ENCODE peak calls at places on chromosomes 6 and 20, in nine cellular contexts. S, Q, Z, M, E, G, V, U and C are unnamed samples.

GRCh38 chr6:7424967-7425807 is 35.6 kb downstream of the RIOK1 start:
- DNase-seq in S (no peak), Q (no peak), Z (no peak), M (no peak), E (no peak), G (no peak), V (peak; percentile 29), U (no peak), C (no peak)

GRCh38 chr20:33370296-33370695 is 31.0 kb downstream of the CDK5RAP1 start:
- DNase-seq in S (no peak), Q (no peak), Z (no peak), M (no peak), E (no peak), G (no peak), V (no peak), U (no peak), C (no peak)

GRCh38 chr20:12927489-12927888 is 81.3 kb upstream of the SPTLC3 start:
- DNase-seq in S (no peak), Q (no peak), Z (no peak), M (no peak), E (no peak), G (no peak), V (no peak), U (no peak), C (no peak)

GRCh38 chr20:39943336-39943735 is 745.7 kb downstream of the MAFB start:
- DNase-seq in S (no peak), Q (no peak), Z (no peak), M (no peak), E (no peak), G (no peak), V (no peak), U (no peak), C (no peak)

GRCh38 chr20:63894358-63895201 is at the start of gene DNAJC5:
- DNase-seq in S (peak; percentile 89), Q (peak; percentile 93), Z (peak; percentile 98), M (peak; percentile 92), E (peak; percentile 73), G (peak; percentile 96), V (peak; percentile 99), U (peak; percentile 99), C (peak; percentile 84)

GRCh38 chr6:110681543-110682459 is 133.5 kb downstream of the CDK19 start:
- DNase-seq in S (no peak), Q (no peak), Z (no peak), M (no peak), E (no peak), G (no peak), V (no peak), U (no peak), C (no peak)

GRCh38 chr6:93849857-93850256 is 430.5 kb upstream of the EPHA7 start:
- DNase-seq in S (no peak), Q (no peak), Z (no peak), M (no peak), E (no peak), G (no peak), V (no peak), U (no peak), C (no peak)

GRCh38 chr6:154548130-154548830 is 37.8 kb upstream of the CNKSR3 start:
- DNase-seq in S (no peak), Q (no peak), Z (no peak), M (peak; percentile 47), E (no peak), G (peak; percentile 22), V (no peak), U (no peak), C (no peak)

GRCh38 chr20:38829296-38829875 is 23.9 kb downstream of the PPP1R16B start:
- DNase-seq in S (no peak), Q (no peak), Z (no peak), M (no peak), E (no peak), G (no peak), V (no peak), U (no peak), C (no peak)

GRCh38 chr6:143059616-143060353 is 904 bp upstream of the AIG1 start:
- DNase-seq in S (no peak), Q (peak; percentile 37), Z (no peak), M (peak; percentile 21), E (no peak), G (no peak), V (no peak), U (no peak), C (no peak)

GRCh38 chr6:108492131-108492766 is 68.5 kb upstream of the FOXO3 start:
- DNase-seq in S (no peak), Q (no peak), Z (no peak), M (no peak), E (no peak), G (no peak), V (peak; percentile 6), U (no peak), C (no peak)

GRCh38 chr20:45306431-45306982 is at the start of gene RBPJL:
- DNase-seq in S (no peak), Q (peak; percentile 71), Z (peak; percentile 81), M (no peak), E (no peak), G (no peak), V (no peak), U (peak; percentile 91), C (no peak)

GRCh38 chr20:56195946-56196345 is 52.6 kb upstream of the MC3R start:
- DNase-seq in S (no peak), Q (no peak), Z (no peak), M (no peak), E (no peak), G (no peak), V (no peak), U (no peak), C (no peak)
- H3K9me3 ChIP-seq in S (peaks cover 7% of the 10 kb centered on the region), Q (peaks cover 99% of the 10 kb centered on the region), Z (peaks cover 11% of the 10 kb centered on the region), M (no peaks in the 10 kb centered on the region), E (peaks cover 5% of the 10 kb centered on the region), G (peaks cover 16% of the 10 kb centered on the region), V (peaks cover 8% of the 10 kb centered on the region), U (peaks cover 9% of the 10 kb centered on the region), C (peaks cover 5% of the 10 kb centered on the region)

DNA sequence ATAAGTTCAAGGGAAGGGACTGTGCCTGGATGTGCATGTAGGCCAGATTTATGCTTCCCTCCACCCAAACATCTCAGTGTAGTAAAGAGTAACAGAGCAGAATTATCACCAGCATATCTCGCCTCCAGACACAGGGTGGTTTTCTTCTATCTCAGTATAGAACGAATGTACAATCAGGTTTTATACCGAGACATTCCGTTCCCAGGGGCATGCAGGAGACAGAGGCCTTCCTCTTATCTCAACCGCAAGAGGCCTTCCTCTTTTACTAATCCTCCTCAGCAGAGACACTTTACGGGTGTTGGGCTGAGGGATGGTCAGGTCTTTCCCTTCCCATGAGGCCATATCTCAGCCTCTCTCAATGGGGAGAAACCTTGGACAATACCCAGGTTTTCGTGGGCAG is 36.5 kb upstream of the MC3R start:
- DNase-seq in S (no peak), Q (no peak), Z (no peak), M (no peak), E (no peak), G (no peak), V (no peak), U (no peak), C (no peak)
- H3K9me3 ChIP-seq in S (no peaks in the 10 kb centered on the region), Q (peaks cover 83% of the 10 kb centered on the region), Z (no peaks in the 10 kb centered on the region), M (no peaks in the 10 kb centered on the region), E (no peaks in the 10 kb centered on the region), G (no peaks in the 10 kb centered on the region), V (no peaks in the 10 kb centered on the region), U (no peaks in the 10 kb centered on the region), C (peaks cover 2% of the 10 kb centered on the region)

GRCh38 chr6:104623052-104623690 is 236.5 kb downstream of the HACE1 start:
- DNase-seq in S (no peak), Q (peak; percentile 66), Z (no peak), M (no peak), E (no peak), G (no peak), V (peak; percentile 2), U (no peak), C (peak; percentile 18)

GRCh38 chr6:104630955-104631354 is 228.8 kb downstream of the HACE1 start:
- DNase-seq in S (no peak), Q (no peak), Z (no peak), M (no peak), E (no peak), G (no peak), V (no peak), U (no peak), C (no peak)

GRCh38 chr6:104630522-104630921 is 229.2 kb downstream of the HACE1 start:
- DNase-seq in S (no peak), Q (no peak), Z (no peak), M (no peak), E (no peak), G (no peak), V (no peak), U (no peak), C (no peak)

GRCh38 chr6:104629826-104630225 is 229.9 kb downstream of the HACE1 start:
- DNase-seq in S (no peak), Q (no peak), Z (no peak), M (no peak), E (no peak), G (no peak), V (no peak), U (no peak), C (no peak)

GRCh38 chr6:104625536-104625935 is 234.2 kb downstream of the HACE1 start:
- DNase-seq in S (no peak), Q (peak; percentile 49), Z (no peak), M (no peak), E (no peak), G (no peak), V (no peak), U (no peak), C (no peak)
- H3K9me3 ChIP-seq in S (no peaks in the 10 kb centered on the region), Q (no peaks in the 10 kb centered on the region), Z (no peaks in the 10 kb centered on the region), M (no peaks in the 10 kb centered on the region), E (no peaks in the 10 kb centered on the region), G (no peaks in the 10 kb centered on the region), V (no peaks in the 10 kb centered on the region), U (no peaks in the 10 kb centered on the region), C (no peaks in the 10 kb centered on the region)

GRCh38 chr20:59644371-59644939 is 40.1 kb downstream of the PHACTR3 start:
- DNase-seq in S (no peak), Q (no peak), Z (peak; percentile 55), M (no peak), E (no peak), G (no peak), V (no peak), U (no peak), C (no peak)

GRCh38 chr20:59645316-59645715 is 41.0 kb downstream of the PHACTR3 start:
- DNase-seq in S (no peak), Q (peak; percentile 22), Z (no peak), M (no peak), E (no peak), G (no peak), V (no peak), U (peak; percentile 42), C (no peak)

GRCh38 chr20:59647271-59647670 is 42.9 kb downstream of the PHACTR3 start:
- DNase-seq in S (no peak), Q (no peak), Z (no peak), M (no peak), E (no peak), G (no peak), V (no peak), U (no peak), C (no peak)

GRCh38 chr20:59645761-59646171 is 41.4 kb downstream of the PHACTR3 start:
- DNase-seq in S (no peak), Q (peak; percentile 29), Z (no peak), M (no peak), E (no peak), G (no peak), V (no peak), U (no peak), C (no peak)

DNA sequence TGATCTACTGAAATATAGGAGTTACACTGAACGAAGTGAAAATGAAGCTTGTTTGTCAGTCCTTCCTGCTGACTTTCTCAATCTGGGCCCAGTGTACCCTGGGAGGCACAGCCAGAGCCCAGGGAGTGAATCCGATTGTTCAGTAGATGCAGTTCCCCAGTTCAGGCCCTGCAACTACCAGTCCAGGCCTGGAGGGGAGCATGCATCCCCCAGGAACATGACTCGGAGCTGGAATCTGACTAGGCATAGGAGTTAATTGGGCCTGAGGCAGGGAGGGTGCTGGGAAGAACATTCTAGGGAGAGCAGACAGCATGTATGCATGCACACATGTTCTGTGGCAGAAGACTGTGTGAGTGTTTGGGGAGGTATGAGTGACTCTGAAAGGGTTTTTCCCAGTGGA is 42.1 kb downstream of the PHACTR3 start:
- DNase-seq in S (no peak), Q (no peak), Z (no peak), M (no peak), E (no peak), G (no peak), V (no peak), U (no peak), C (no peak)
- H3K9me3 ChIP-seq in S (no peaks in the 10 kb centered on the region), Q (peaks cover 24% of the 10 kb centered on the region), Z (peaks cover 3% of the 10 kb centered on the region), M (no peaks in the 10 kb centered on the region), E (no peaks in the 10 kb centered on the region), G (no peaks in the 10 kb centered on the region), V (no peaks in the 10 kb centered on the region), U (no peaks in the 10 kb centered on the region), C (peaks cover 16% of the 10 kb centered on the region)